ENCODE peak calls at places on chromosomes 6 and 20, in eight cellular contexts. U is A549, Y is NCI-H2081, H is PC-9, L is T-cell, P is NCI-H774, K is posterior vena cava, V is NCI-H1417. T is an unnamed sample.

GRCh38 chr6:158361961-158362634 is 49.8 kb downstream of the TULP4 start:
- DNase-seq in H (no peak), P (no peak), V (no peak), Y (no peak), U (no peak), K (no peak), L (no peak), T (no peak)

GRCh38 chr6:158775832-158776231 is 43.3 kb downstream of the EZR start:
- DNase-seq in H (no peak), K (peak; percentile 51), V (no peak), L (no peak), U (no peak), Y (no peak), P (no peak), T (no peak)

GRCh38 chr20:9500121-9500911 is 14.1 kb upstream of the LAMP5 start:
- DNase-seq in U (no peak), H (no peak), V (no peak), L (no peak), K (no peak), P (no peak), Y (no peak), T (no peak)

GRCh38 chr6:83978997-83979396 is 54.6 kb upstream of the MRAP2 start:
- DNase-seq in Y (no peak), U (no peak), H (no peak), L (no peak), V (peak; percentile 35), P (no peak), K (no peak), T (no peak)

GRCh38 chr6:15425947-15426346 is 180.1 kb downstream of the JARID2 start:
- DNase-seq in Y (no peak), K (no peak), P (no peak), V (no peak), L (no peak), H (no peak), U (no peak), T (no peak)

GRCh38 chr6:157047951-157048350 is 270.8 kb downstream of the ARID1B start:
- DNase-seq in L (no peak), P (no peak), H (no peak), V (no peak), Y (no peak), U (no peak), K (no peak), T (no peak)

GRCh38 chr20:35616465-35617396 is 1.1 kb downstream of the SPAG4 start:
- DNase-seq in K (peak; percentile 96), U (peak; percentile 86), H (peak; percentile 93), V (peak; percentile 76), P (peak; percentile 52), Y (peak; percentile 56), L (peak; percentile 28), T (peak; percentile 93)

GRCh38 chr6:148747145-148747492 is 289 bp downstream of the UST start:
- DNase-seq in Y (no peak), U (no peak), P (no peak), H (peak; percentile 41), V (no peak), L (no peak), K (peak; percentile 89), T (peak; percentile 67)

GRCh38 chr6:341914-342831 is 49.4 kb upstream of the IRF4 start:
- DNase-seq in V (no peak), Y (no peak), L (no peak), H (no peak), K (peak; percentile 72), U (no peak), P (no peak), T (peak; percentile 53)

GRCh38 chr6:34688956-34689355 is 7.6 kb downstream of the ILRUN start:
- DNase-seq in V (no peak), L (no peak), U (no peak), Y (no peak), H (no peak), P (no peak), K (no peak), T (no peak)

GRCh38 chr6:3841711-3842565 is 7.2 kb upstream of the FAM50B start:
- DNase-seq in V (no peak), K (peak; percentile 83), U (peak; percentile 14), L (no peak), P (no peak), Y (no peak), H (peak; percentile 62), T (no peak)

GRCh38 chr6:16420715-16421461 is 182.5 kb downstream of the GMPR start:
- DNase-seq in U (no peak), V (no peak), L (no peak), H (no peak), P (no peak), Y (no peak), K (no peak), T (no peak)

GRCh38 chr20:4961746-4962145 is 39.6 kb downstream of the SLC23A2 start:
- DNase-seq in P (no peak), V (no peak), H (no peak), Y (no peak), K (no peak), L (peak; percentile 36), U (peak; percentile 74), T (no peak)

GRCh38 chr6:32070814-32071466 is 32.7 kb downstream of the CYP21A2 start:
- DNase-seq in U (no peak), P (no peak), K (peak; percentile 92), H (no peak), L (no peak), Y (no peak), V (no peak), T (peak; percentile 88)

GRCh38 chr6:137876547-137876946 is 9.5 kb downstream of the TNFAIP3 start:
- DNase-seq in U (no peak), K (no peak), V (no peak), Y (no peak), H (no peak), L (no peak), P (no peak), T (no peak)

GRCh38 chr6:33513213-33513612 is 58.8 kb downstream of the ZBTB9 start:
- DNase-seq in V (no peak), K (no peak), H (no peak), L (no peak), Y (no peak), P (no peak), U (no peak), T (no peak)

GRCh38 chr6:30691208-30691872 is 556 bp upstream of the NRM start:
- DNase-seq in L (no peak), V (peak; percentile 53), K (no peak), Y (no peak), U (no peak), P (peak; percentile 5), H (no peak), T (no peak)

GRCh38 chr20:58086763-58087566 is 141.5 kb downstream of the ANKRD60 start:
- DNase-seq in K (peak; percentile 76), H (peak; percentile 50), V (peak; percentile 86), P (peak; percentile 2), Y (peak; percentile 52), U (peak; percentile 57), L (no peak), T (no peak)

GRCh38 chr6:115983998-115984397 is 76.7 kb downstream of the FRK start:
- DNase-seq in K (no peak), H (no peak), V (no peak), Y (no peak), U (no peak), L (no peak), P (no peak), T (no peak)

GRCh38 chr6:52546678-52547077 is 30.2 kb downstream of the TRAM2 start:
- DNase-seq in Y (no peak), L (no peak), P (no peak), K (no peak), H (no peak), U (no peak), V (no peak), T (no peak)

GRCh38 chr6:81561731-81562130 is 190.8 kb downstream of the TENT5A start:
- DNase-seq in Y (no peak), U (no peak), K (no peak), V (no peak), L (no peak), P (no peak), H (no peak), T (no peak)

GRCh38 chr6:162721404-162721687 is 6.2 kb downstream of the PRKN start:
- DNase-seq in H (no peak), P (no peak), V (no peak), K (no peak), Y (no peak), U (no peak), L (no peak), T (no peak)

GRCh38 chr20:24702501-24703283 is 233.3 kb downstream of the SYNDIG1 start:
- DNase-seq in K (peak; percentile 78), H (no peak), P (no peak), U (no peak), V (no peak), Y (no peak), L (no peak), T (no peak)

GRCh38 chr6:149830731-149831379 is 33.3 kb downstream of the LRP11 start:
- DNase-seq in K (no peak), V (no peak), P (no peak), L (no peak), H (no peak), U (no peak), Y (no peak), T (no peak)

GRCh38 chr6:451336-451735 is 59.8 kb downstream of the IRF4 start:
- DNase-seq in U (no peak), H (no peak), V (no peak), Y (no peak), P (no peak), K (peak; percentile 45), L (no peak), T (no peak)

GRCh38 chr6:34027445-34027936 is 118.4 kb downstream of the GRM4 start:
- DNase-seq in K (peak; percentile 79), U (peak; percentile 24), V (peak; percentile 27), L (peak; percentile 32), H (peak; percentile 52), Y (no peak), P (peak; percentile 26), T (no peak)

GRCh38 chr6:146594495-146594894 is 4.3 kb upstream of the ADGB start:
- DNase-seq in V (no peak), Y (no peak), L (no peak), H (no peak), P (no peak), K (no peak), U (no peak), T (no peak)

GRCh38 chr20:20452254-20452676 is 84.4 kb downstream of the INSM1 start:
- DNase-seq in L (peak; percentile 45), V (peak; percentile 88), H (no peak), K (peak; percentile 88), Y (peak; percentile 79), U (no peak), P (peak; percentile 74), T (peak; percentile 83)

GRCh38 chr6:142377112-142377848 is 75.5 kb downstream of the ADGRG6 start:
- DNase-seq in Y (peak; percentile 7), U (peak; percentile 90), P (no peak), L (no peak), K (no peak), V (peak; percentile 92), H (peak; percentile 9), T (peak; percentile 40)

GRCh38 chr20:24469116-24470030 is at the start of gene SYNDIG1:
- DNase-seq in L (no peak), P (no peak), K (peak; percentile 90), H (no peak), U (peak; percentile 17), Y (no peak), V (no peak), T (no peak)

GRCh38 chr6:135141728-135142127 is 39.4 kb upstream of the MYB start:
- DNase-seq in Y (no peak), V (no peak), P (no peak), L (no peak), H (no peak), U (no peak), K (no peak), T (no peak)

GRCh38 chr20:2130668-2131067 is 29.0 kb downstream of the STK35 start:
- DNase-seq in H (no peak), P (no peak), L (no peak), K (no peak), Y (no peak), U (no peak), V (no peak), T (no peak)

GRCh38 chr20:49569403-49570115 is 1.6 kb upstream of the PTGIS start:
- DNase-seq in H (no peak), K (no peak), U (no peak), L (no peak), V (no peak), P (no peak), Y (no peak), T (no peak)

GRCh38 chr6:72367439-72367838 is 254.4 kb upstream of the KCNQ5 start:
- DNase-seq in L (no peak), Y (no peak), V (no peak), H (no peak), K (no peak), P (no peak), U (no peak), T (no peak)

T was measured in Right ventricle myocardium inferior.